ENCODE peak calls at places on chromosome 19, in four cellular contexts. E is uterus, D is left lung, X is hepatocyte. K is an unnamed sample.

GRCh38 chr19:53879145-53880037 is 2.6 kb upstream of the PRKCG start:
- DNase-seq in E (peak; percentile 96), D (peak; percentile 92), X (peak; percentile 96), K (peak; percentile 66)

GRCh38 chr19:49423985-49424303 is 703 bp upstream of the PTH2 start:
- DNase-seq in E (no peak), D (no peak), X (no peak), K (no peak)

GRCh38 chr19:41351339-41352245 is 2.1 kb downstream of the TGFB1 start:
- DNase-seq in E (peak; percentile 66), D (peak; percentile 82), X (peak; percentile 65), K (peak; percentile 84)

GRCh38 chr19:56153507-56153906 is 12.4 kb downstream of the ZNF444 start:
- DNase-seq in E (no peak), D (no peak), X (no peak), K (no peak)

GRCh38 chr19:55973982-55974381 is 12.6 kb upstream of the NLRP5 start:
- DNase-seq in E (no peak), D (no peak), X (no peak), K (no peak)

GRCh38 chr19:44737238-44738160 is 11.0 kb upstream of the BCL3 start:
- DNase-seq in E (no peak), D (no peak), X (no peak), K (peak; percentile 60)

GRCh38 chr19:44847144-44848035 is 1.3 kb downstream of the NECTIN2 start:
- DNase-seq in E (peak; percentile 73), D (peak; percentile 80), X (peak; percentile 92), K (peak; percentile 85)

GRCh38 chr19:17687141-17687856 is 855 bp downstream of the UNC13A start:
- DNase-seq in E (no peak), D (no peak), X (no peak), K (no peak)

GRCh38 chr19:43504426-43505185 is at the start of gene PHLDB3:
- DNase-seq in E (no peak), D (peak; percentile 45), X (peak; percentile 77), K (no peak)

GRCh38 chr19:54154603-54155345 is 4.7 kb downstream of the LENG1 start:
- DNase-seq in E (no peak), D (no peak), X (no peak), K (no peak)

GRCh38 chr19:35357867-35358573 is at the start of gene FFAR3:
- DNase-seq in E (no peak), D (peak; percentile 57), X (no peak), K (peak; percentile 73)

GRCh38 chr19:1438933-1439358 is 750 bp downstream of the RPS15 start:
- DNase-seq in E (no peak), D (no peak), X (peak; percentile 39), K (no peak)

GRCh38 chr19:6238256-6238642 is 41.5 kb downstream of the MLLT1 start:
- DNase-seq in E (no peak), D (no peak), X (no peak), K (no peak)

GRCh38 chr19:7783991-7784421 is 21.0 kb downstream of the CLEC4M start:
- DNase-seq in E (no peak), D (peak; percentile 62), X (peak; percentile 58), K (no peak)

GRCh38 chr19:38648789-38649304 is 1.4 kb downstream of the ACTN4 start:
- DNase-seq in E (no peak), D (no peak), X (peak; percentile 16), K (no peak)

GRCh38 chr19:15381429-15381828 is 1.8 kb upstream of the AKAP8 start:
- DNase-seq in E (no peak), D (no peak), X (no peak), K (no peak)

GRCh38 chr19:7292950-7293794 is 1.0 kb downstream of the INSR start:
- DNase-seq in E (peak; percentile 40), D (peak; percentile 37), X (peak; percentile 66), K (no peak)

GRCh38 chr19:15288146-15288963 is 44.0 kb downstream of the BRD4 start:
- DNase-seq in E (no peak), D (no peak), X (no peak), K (no peak)

GRCh38 chr19:46731584-46731983 is 14.3 kb upstream of the FKRP start:
- DNase-seq in E (no peak), D (peak; percentile 56), X (no peak), K (no peak)

GRCh38 chr19:35107541-35107939 is 8.1 kb upstream of the FXYD3 start:
- DNase-seq in E (no peak), D (no peak), X (no peak), K (no peak)

GRCh38 chr19:51572908-51573307 is 1.8 kb downstream of the ZNF175 start:
- DNase-seq in E (no peak), D (no peak), X (no peak), K (no peak)

GRCh38 chr19:49911381-49912145 is 14.9 kb upstream of the IL4I1 start:
- DNase-seq in E (no peak), D (no peak), X (no peak), K (no peak)

GRCh38 chr19:6663236-6664187 is 6.4 kb downstream of the TNFSF14 start:
- DNase-seq in E (no peak), D (no peak), X (no peak), K (no peak)

GRCh38 chr19:58001895-58002369 is 688 bp downstream of the ZNF606 start:
- DNase-seq in E (no peak), D (no peak), X (no peak), K (no peak)

GRCh38 chr19:680287-681028 is 4.3 kb downstream of the FSTL3 start:
- DNase-seq in E (peak; percentile 99), D (peak; percentile 100), X (peak; percentile 99), K (peak; percentile 100)

GRCh38 chr19:932647-933552 is 7.1 kb downstream of the ARID3A start:
- DNase-seq in E (peak; percentile 81), D (peak; percentile 57), X (no peak), K (peak; percentile 75)

GRCh38 chr19:6737873-6738725 is 719 bp upstream of the GPR108 start:
- DNase-seq in E (peak; percentile 94), D (peak; percentile 95), X (peak; percentile 89), K (peak; percentile 87)

GRCh38 chr19:35155441-35155840 is 906 bp downstream of the FXYD5 start:
- DNase-seq in E (no peak), D (no peak), X (no peak), K (no peak)

GRCh38 chr19:33440241-33440640 is 66.7 kb downstream of the CEBPG start:
- DNase-seq in E (no peak), D (no peak), X (no peak), K (no peak)

GRCh38 chr19:33436360-33437345 is 63.1 kb downstream of the CEBPG start:
- DNase-seq in E (no peak), D (peak; percentile 10), X (no peak), K (no peak)

GRCh38 chr19:33438987-33439781 is 65.7 kb downstream of the CEBPG start:
- DNase-seq in E (no peak), D (peak; percentile 25), X (no peak), K (no peak)

GRCh38 chr19:33437351-33438015 is 64.0 kb downstream of the CEBPG start:
- DNase-seq in E (no peak), D (peak; percentile 20), X (no peak), K (no peak)

DNA sequence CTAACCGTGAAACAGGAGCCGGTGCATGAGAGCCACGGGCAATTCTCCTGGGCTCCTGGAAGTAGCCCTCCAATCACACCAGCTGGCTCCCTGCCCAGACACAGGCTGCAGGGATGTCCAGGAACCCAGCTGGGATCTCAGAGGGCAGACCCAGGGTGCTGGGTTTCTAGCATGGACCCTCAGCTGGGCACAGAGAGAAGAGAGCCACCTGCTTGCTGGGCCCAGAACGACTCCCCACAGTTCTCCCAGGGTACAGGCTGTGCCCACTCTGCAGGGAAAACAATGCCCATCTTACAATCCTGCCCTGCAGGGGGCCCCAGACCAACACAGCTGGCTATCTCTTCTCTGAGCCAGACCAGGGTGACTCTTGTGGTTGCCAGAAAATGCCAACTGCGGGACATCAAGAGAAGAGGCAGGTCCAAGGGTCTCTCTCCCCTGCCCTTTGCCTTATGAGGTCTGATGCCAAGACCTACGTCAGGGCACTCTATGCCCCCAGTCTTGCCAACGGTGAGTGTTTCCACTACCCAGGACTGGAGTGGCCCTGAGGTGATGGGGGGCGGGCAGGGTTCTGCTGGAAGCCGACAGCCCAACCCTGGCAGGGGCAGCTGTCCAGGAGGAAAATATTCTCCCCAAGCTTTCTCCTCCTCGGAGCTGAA is 64.6 kb downstream of the CEBPG start:
- DNase-seq in E (no peak), D (peak; percentile 21), X (no peak), K (no peak)
- TF ChIP-seq CTCF in E (no peak), D (no peak), X (no peak), K (no peak)

GRCh38 chr19:13838943-13839192 is 38.1 kb upstream of the NANOS3 start:
- DNase-seq in E (peak; percentile 85), D (no peak), X (peak; percentile 43), K (peak; percentile 96)

GRCh38 chr19:13839938-13840750 is 36.8 kb upstream of the NANOS3 start:
- DNase-seq in E (no peak), D (peak; percentile 74), X (peak; percentile 28), K (peak; percentile 60)

GRCh38 chr19:13840751-13841338 is 36.1 kb upstream of the NANOS3 start:
- DNase-seq in E (no peak), D (no peak), X (no peak), K (no peak)

GRCh38 chr19:13838071-13838942 is 38.6 kb upstream of the NANOS3 start:
- DNase-seq in E (no peak), D (no peak), X (no peak), K (no peak)

DNA sequence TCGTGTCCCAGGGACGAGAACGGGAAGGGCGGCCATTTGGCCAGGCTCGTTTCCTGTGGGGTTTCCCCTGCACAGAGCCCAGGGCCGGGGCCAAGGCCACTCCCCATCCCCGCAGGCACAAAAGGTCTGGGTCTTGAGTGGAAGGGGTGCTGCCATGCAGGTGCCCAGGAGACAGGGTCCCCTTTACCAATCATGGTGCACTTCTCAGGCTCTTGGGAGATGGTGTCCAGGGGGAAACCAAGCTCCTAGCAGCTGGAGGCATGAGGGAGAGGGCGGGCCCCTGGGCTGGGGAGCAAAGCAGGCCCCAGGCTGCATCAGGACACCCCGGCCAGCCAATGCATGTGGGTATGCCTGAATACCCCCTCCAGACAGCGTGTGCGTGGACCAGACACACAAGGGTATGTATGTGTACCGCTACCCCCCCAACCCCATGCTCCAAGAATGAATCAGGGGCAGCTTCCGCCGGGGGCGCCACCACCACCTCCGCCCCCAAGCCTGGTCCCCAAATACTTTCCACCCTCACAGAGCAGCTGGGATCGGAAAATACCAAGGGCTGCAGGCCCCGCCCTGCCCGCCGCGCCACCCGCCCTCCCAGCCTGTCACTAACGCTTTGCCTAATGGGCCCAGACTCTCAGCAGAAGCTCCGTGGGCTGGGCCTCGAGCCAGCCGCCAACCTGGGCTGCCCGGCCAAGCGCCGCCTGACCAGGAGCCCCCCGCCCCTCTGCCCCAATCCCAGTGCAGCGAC is 37.6 kb upstream of the NANOS3 start:
- DNase-seq in E (peak; percentile 77), D (peak; percentile 92), X (peak; percentile 78), K (peak; percentile 74)
- H3K4me1 ChIP-seq in E (peaks cover 4% of the 10 kb centered on the region), D (peaks cover 73% of the 10 kb centered on the region), X (peaks cover 44% of the 10 kb centered on the region), K (peaks cover 55% of the 10 kb centered on the region)

GRCh38 chr19:3404324-3405260 is 38.2 kb downstream of the NFIC start:
- DNase-seq in E (peak; percentile 91), D (peak; percentile 78), X (peak; percentile 58), K (peak; percentile 55)
- H3K27ac ChIP-seq in E (peak overlapping the region; percentile 98), D (peak overlapping the region; percentile 97), X (peak overlapping the region; percentile 98), K (peak overlapping the region; percentile 100)

GRCh38 chr19:10000171-10000826 is 10.0 kb downstream of the COL5A3 start:
- DNase-seq in E (peak; percentile 70), D (peak; percentile 59), X (peak; percentile 84), K (no peak)

GRCh38 chr19:10004617-10005016 is 5.7 kb downstream of the COL5A3 start:
- DNase-seq in E (no peak), D (no peak), X (no peak), K (no peak)

GRCh38 chr19:10005632-10006334 is 4.5 kb downstream of the COL5A3 start:
- DNase-seq in E (no peak), D (no peak), X (no peak), K (no peak)

GRCh38 chr19:10003271-10003670 is 7.0 kb downstream of the COL5A3 start:
- DNase-seq in E (no peak), D (no peak), X (no peak), K (no peak)

GRCh38 chr19:10001899-10002298 is 8.4 kb downstream of the COL5A3 start:
- DNase-seq in E (no peak), D (no peak), X (peak; percentile 52), K (no peak)
- TF ChIP-seq CTCF in E (no peak), D (no peak), X (peak; percentile 31), K (peak; percentile 21)

K was measured in ascending aorta.